ENCODE peak calls at places on chromosomes 13 and 19, in eight cellular contexts. B is dorsolateral prefrontal cortex, R is osteocyte, W is tibial nerve, K is activated B cell treated with CpG ODN at 0.5 μM for 24 hours, X is adrenal gland, O is IMR-90, F is GM23338. L is an unnamed sample.
A peak's percentile ranks its signal among the peaks of the same experiment; 100 is the strongest.

GRCh38 chr13:32159147-32159869 is 127.7 kb downstream of the FRY start:
- DNase-seq in R (no peak), K (no peak), X (no peak), F (no peak), B (no peak), O (peak; percentile 45), W (no peak), L (no peak)

GRCh38 chr19:56211718-56212117 is 9.6 kb downstream of the ZSCAN5C start:
- DNase-seq in R (no peak), F (peak; percentile 23), B (no peak), X (no peak), O (no peak), K (no peak), W (no peak), L (no peak)

GRCh38 chr13:102948006-102948405 is 102.2 kb downstream of the ERCC5 start:
- DNase-seq in F (no peak), W (peak; percentile 12), B (peak; percentile 56), K (no peak), X (no peak), R (no peak), O (no peak), L (no peak)

GRCh38 chr19:17686027-17686511 is 2.1 kb downstream of the UNC13A start:
- DNase-seq in X (peak; percentile 2), B (peak; percentile 14), R (no peak), K (no peak), O (no peak), W (no peak), F (peak; percentile 69), L (no peak)

GRCh38 chr19:5083547-5083965 is 114.6 kb downstream of the KDM4B start:
- DNase-seq in X (peak; percentile 78), F (no peak), B (no peak), O (no peak), R (no peak), K (no peak), W (peak; percentile 41), L (no peak)

GRCh38 chr19:46069841-46070341 is 29.1 kb upstream of the IGFL4 start:
- DNase-seq in W (no peak), B (no peak), O (peak; percentile 93), K (no peak), F (no peak), R (no peak), X (peak; percentile 50), L (no peak)

GRCh38 chr19:43626838-43627237 is 7.4 kb upstream of the ZNF428 start:
- DNase-seq in R (no peak), F (no peak), W (no peak), B (no peak), K (no peak), O (no peak), X (no peak), L (no peak)

GRCh38 chr13:61202042-61202441 is 213.6 kb downstream of the PCDH20 start:
- DNase-seq in F (peak; percentile 72), B (no peak), R (no peak), O (no peak), K (no peak), X (no peak), W (no peak), L (no peak)

GRCh38 chr13:97240789-97241734 is 18.9 kb downstream of the MBNL2 start:
- DNase-seq in B (no peak), R (no peak), O (no peak), F (no peak), K (no peak), X (no peak), W (no peak), L (no peak)

GRCh38 chr19:38457202-38457601 is 23.7 kb downstream of the RYR1 start:
- DNase-seq in O (no peak), K (no peak), W (no peak), R (no peak), B (no peak), F (no peak), X (no peak), L (no peak)

GRCh38 chr19:35629332-35629633 is 447 bp downstream of the RBM42 start:
- DNase-seq in W (no peak), O (no peak), X (no peak), R (no peak), F (no peak), K (no peak), B (no peak), L (no peak)

GRCh38 chr13:41428155-41428554 is 29.2 kb upstream of the RGCC start:
- DNase-seq in R (peak; percentile 79), W (no peak), B (no peak), F (peak; percentile 44), X (no peak), K (no peak), O (no peak), L (peak; percentile 36)

GRCh38 chr13:49693877-49694276 is 2.6 kb upstream of the EBPL start:
- DNase-seq in R (no peak), O (no peak), K (no peak), F (no peak), B (no peak), X (no peak), W (no peak), L (no peak)

GRCh38 chr13:113035209-113035800 is 66.3 kb downstream of the MCF2L start:
- DNase-seq in K (no peak), B (peak; percentile 39), W (no peak), F (no peak), X (no peak), R (no peak), O (no peak), L (no peak)
- TF ChIP-seq CTCF in K (no peak), B (peak; percentile 26), W (no peak), F (peak; percentile 1), X (no peak), R (no peak), O (no peak), L (no peak)

DNA sequence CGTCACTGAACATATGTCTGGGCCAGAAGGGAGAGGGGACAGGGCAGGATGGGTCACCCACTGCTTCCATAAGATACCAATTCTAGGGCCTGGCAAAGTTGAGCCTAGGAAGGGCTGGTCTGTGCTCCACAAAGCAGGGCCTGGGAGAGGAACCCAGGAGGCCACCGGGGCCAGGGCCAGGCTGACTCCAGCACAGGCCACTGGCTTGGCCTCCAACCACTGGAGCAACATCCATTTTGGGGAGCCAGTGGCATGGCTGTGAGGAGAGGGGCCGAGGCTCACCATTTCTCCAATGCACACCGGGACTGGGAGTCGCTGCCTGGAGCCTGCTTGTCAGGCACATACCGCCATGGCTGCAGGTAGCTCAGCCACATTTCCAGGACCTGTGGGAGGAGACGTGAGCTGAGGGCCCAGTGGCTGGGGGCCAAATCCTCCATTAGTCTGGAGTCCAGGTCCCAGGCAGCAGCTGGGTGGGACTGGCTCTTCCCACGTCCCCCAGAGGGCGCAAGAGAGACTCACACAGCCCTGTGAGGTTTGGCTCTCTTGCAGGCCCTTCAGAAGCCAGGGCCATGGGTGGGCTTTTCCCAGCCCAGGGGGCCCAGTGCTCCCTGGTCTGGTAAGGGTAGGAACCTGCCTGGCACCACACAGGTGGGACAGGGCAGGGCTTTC is 27.7 kb downstream of the TUBA3C start:
- DNase-seq in X (peak; percentile 4), O (no peak), F (no peak), W (no peak), K (no peak), B (no peak), R (no peak), L (no peak)
- TF ChIP-seq CTCF in X (no peak), O (no peak), F (no peak), W (no peak), K (no peak), B (no peak), R (no peak), L (no peak)

GRCh38 chr13:90869580-90869979 is 477.9 kb upstream of the MIR17HG start:
- DNase-seq in K (no peak), O (no peak), B (no peak), F (no peak), X (no peak), W (no peak), R (no peak), L (no peak)

GRCh38 chr13:90872491-90873025 is 474.9 kb upstream of the MIR17HG start:
- DNase-seq in K (no peak), W (no peak), F (peak; percentile 36), B (no peak), R (no peak), X (no peak), O (no peak), L (no peak)

GRCh38 chr13:90868321-90868920 is 479.1 kb upstream of the MIR17HG start:
- DNase-seq in R (no peak), W (peak; percentile 44), X (peak; percentile 51), K (no peak), B (no peak), O (peak; percentile 11), F (peak; percentile 48), L (no peak)

GRCh38 chr13:90867336-90867683 is 480.2 kb upstream of the MIR17HG start:
- DNase-seq in R (no peak), B (no peak), F (peak; percentile 91), K (no peak), X (peak; percentile 78), W (peak; percentile 76), O (peak; percentile 27), L (no peak)
- TF ChIP-seq CTCF in R (peak; percentile 85), B (peak; percentile 49), F (peak; percentile 97), K (no peak), X (peak; percentile 80), W (peak; percentile 64), O (peak; percentile 67), L (no peak)

GRCh38 chr13:35814573-35814972 is 316.6 kb downstream of the DCLK1 start:
- DNase-seq in X (no peak), F (no peak), K (no peak), R (no peak), O (no peak), W (no peak), B (no peak), L (no peak)
- TF ChIP-seq CTCF in X (no peak), F (no peak), K (no peak), R (no peak), O (no peak), W (no peak), B (no peak), L (no peak)

GRCh38 chr19:33402421-33403220 is 29.1 kb downstream of the CEBPG start:
- DNase-seq in X (no peak), O (no peak), B (no peak), W (no peak), K (no peak), F (no peak), R (no peak), L (no peak)
- TF ChIP-seq CTCF in X (no peak), O (no peak), B (no peak), W (no peak), K (no peak), F (no peak), R (no peak), L (no peak)

GRCh38 chr19:2543463-2544442 is 67.8 kb downstream of the GADD45B start:
- DNase-seq in F (peak; percentile 97), X (peak; percentile 98), R (peak; percentile 97), B (peak; percentile 89), O (peak; percentile 98), K (peak; percentile 68), W (peak; percentile 88), L (peak; percentile 30)
- TF ChIP-seq CTCF in F (no peak), X (peak; percentile 8), R (peak; percentile 49), B (peak; percentile 25), O (peak; percentile 56), K (no peak), W (no peak), L (no peak)

GRCh38 chr19:10655457-10656312 is 1.5 kb downstream of the ILF3 start:
- DNase-seq in R (no peak), K (no peak), X (peak; percentile 65), F (peak; percentile 40), O (peak; percentile 44), B (no peak), W (no peak), L (no peak)
- TF ChIP-seq CTCF in R (peak; percentile 14), K (no peak), X (peak; percentile 14), F (peak; percentile 10), O (peak; percentile 17), B (no peak), W (no peak), L (no peak)

L was measured in CD8-positive, alpha-beta T cell.